ENCODE peak calls at places on chromosomes 5 and 9, in eight cellular contexts. G is HepG2; P is stimulated activated CD4-positive, alpha-beta T cell treated with anti-CD3 and anti-CD28 coated beads, Interleukin-1b, Interleukin-23, amount 100 ng/mL, for 4 hours; X is ACHN; M is HT-29; N is NCI-H187 treated with DMSO at 0.1 percent for 48 hours; E is cardiac fibroblast; O is stimulated activated CD8-positive, alpha-beta memory T cell treated with anti-CD3 and anti-CD28 coated beads, Interleukin-2, amount 100 ng/mL, for 48 hours. Z is an unnamed sample.

GRCh38 chr9:14452539-14452938 is 138.6 kb upstream of the NFIB start:
- DNase-seq in G (no peak), P (no peak), X (no peak), M (no peak), N (no peak), E (no peak), O (no peak), Z (no peak)

GRCh38 chr5:159049844-159050318 is 49.8 kb downstream of the EBF1 start:
- DNase-seq in G (no peak), P (no peak), X (peak), M (no peak), N (no peak), E (peak), O (no peak), Z (peak)

GRCh38 chr5:62506659-62507460 is 71.8 kb upstream of the LRRC70 start:
- DNase-seq in G (no peak), P (no peak), X (no peak), M (no peak), N (no peak), E (no peak), O (no peak), Z (no peak)

GRCh38 chr9:106648799-106649198 is 214.2 kb upstream of the ZNF462 start:
- DNase-seq in G (no peak), P (no peak), X (peak), M (peak), N (no peak), E (peak), O (no peak), Z (peak)

GRCh38 chr5:159645194-159645846 is 271.0 kb upstream of the ADRA1B start:
- DNase-seq in G (no peak), P (no peak), X (no peak), M (no peak), N (no peak), E (no peak), O (no peak), Z (peak)

GRCh38 chr5:27311544-27311943 is 273.2 kb upstream of the CDH9 start:
- DNase-seq in G (no peak), P (no peak), X (no peak), M (no peak), N (no peak), E (peak), O (no peak), Z (peak)

GRCh38 chr5:135954899-135955298 is at the start of gene LECT2:
- DNase-seq in G (no peak), P (no peak), X (no peak), M (no peak), N (no peak), E (no peak), O (no peak), Z (no peak)

GRCh38 chr5:10283927-10284635 is 23.6 kb downstream of the CMBL start:
- DNase-seq in G (peak), P (peak), X (peak), M (peak), N (peak), E (peak), O (peak), Z (peak)

GRCh38 chr9:127278372-127278771 is 13.8 kb downstream of the GARNL3 start:
- DNase-seq in G (no peak), P (no peak), X (no peak), M (no peak), N (no peak), E (no peak), O (no peak), Z (no peak)

GRCh38 chr5:54360925-54361662 is 50.7 kb upstream of the ARL15 start:
- DNase-seq in G (no peak), P (no peak), X (no peak), M (no peak), N (no peak), E (no peak), O (no peak), Z (peak)

GRCh38 chr5:98999631-99000030 is 70.8 kb upstream of the CHD1 start:
- DNase-seq in G (no peak), P (no peak), X (no peak), M (no peak), N (no peak), E (peak), O (no peak), Z (no peak)

GRCh38 chr9:32940740-32941139 is 60.7 kb downstream of the APTX start:
- DNase-seq in G (no peak), P (no peak), X (no peak), M (no peak), N (no peak), E (no peak), O (no peak), Z (no peak)

GRCh38 chr9:36074870-36075532 is 38.3 kb downstream of the RECK start:
- DNase-seq in G (peak), P (no peak), X (no peak), M (peak), N (no peak), E (peak), O (no peak), Z (peak)

GRCh38 chr9:78620764-78621163 is 323.8 kb downstream of the PSAT1 start:
- DNase-seq in G (no peak), P (no peak), X (no peak), M (no peak), N (no peak), E (peak), O (no peak), Z (no peak)

GRCh38 chr5:82802954-82803353 is 274.2 kb downstream of the TMEM167A start:
- DNase-seq in G (no peak), P (no peak), X (no peak), M (no peak), N (no peak), E (no peak), O (no peak), Z (no peak)

GRCh38 chr5:78841767-78842166 is 143.3 kb downstream of the ARSB start:
- DNase-seq in G (no peak), P (no peak), X (no peak), M (no peak), N (no peak), E (peak), O (no peak), Z (no peak)

GRCh38 chr5:99019812-99020697 is 91.2 kb upstream of the CHD1 start:
- DNase-seq in G (peak), P (no peak), X (peak), M (peak), N (no peak), E (peak), O (no peak), Z (peak)

GRCh38 chr5:102048940-102049339 is 247.1 kb downstream of the SLCO4C1 start:
- DNase-seq in G (no peak), P (no peak), X (no peak), M (peak), N (no peak), E (no peak), O (no peak), Z (no peak)

GRCh38 chr9:123073991-123074422 is 40.5 kb downstream of the GPR21 start:
- DNase-seq in G (no peak), P (no peak), X (no peak), M (no peak), N (no peak), E (peak), O (no peak), Z (no peak)

GRCh38 chr5:79875230-79875629 is 115.8 kb downstream of the MTX3 start:
- DNase-seq in G (no peak), P (no peak), X (no peak), M (no peak), N (no peak), E (peak), O (no peak), Z (no peak)

GRCh38 chr5:16568875-16569580 is 47.8 kb downstream of the RETREG1 start:
- DNase-seq in G (no peak), P (no peak), X (no peak), M (peak), N (no peak), E (peak), O (no peak), Z (no peak)

GRCh38 chr5:151699071-151699901 is 12.6 kb upstream of the SPARC start:
- DNase-seq in G (peak), P (no peak), X (peak), M (no peak), N (no peak), E (peak), O (no peak), Z (peak)

GRCh38 chr5:135127604-135128240 is 93.7 kb upstream of the PITX1 start:
- DNase-seq in G (peak), P (no peak), X (peak), M (peak), N (no peak), E (peak), O (no peak), Z (peak)

GRCh38 chr5:55410840-55411239 is 103.1 kb downstream of the MTREX start:
- DNase-seq in G (no peak), P (no peak), X (no peak), M (no peak), N (no peak), E (no peak), O (no peak), Z (no peak)

GRCh38 chr9:133708770-133709611 is 29.2 kb downstream of the SARDH start:
- DNase-seq in G (no peak), P (peak), X (no peak), M (no peak), N (no peak), E (no peak), O (no peak), Z (no peak)

GRCh38 chr9:21750021-21750735 is 52.3 kb upstream of the MTAP start:
- DNase-seq in G (no peak), P (no peak), X (no peak), M (no peak), N (no peak), E (peak), O (no peak), Z (no peak)

GRCh38 chr9:121282309-121283071 is 14.5 kb downstream of the GSN start:
- DNase-seq in G (no peak), P (no peak), X (no peak), M (no peak), N (no peak), E (peak), O (no peak), Z (no peak)

GRCh38 chr5:113128082-113128481 is 151.5 kb downstream of the DCP2 start:
- DNase-seq in G (no peak), P (no peak), X (no peak), M (no peak), N (no peak), E (no peak), O (no peak), Z (no peak)